ENCODE peak calls at places on chromosomes 13 and 19, in five cellular contexts. L is activated naive CD8-positive, alpha-beta T cell treated with anti-CD3 and anti-CD28 coated beads, Interleukin-2, amount 50 U/mL, for 24 hours; B is astrocyte of the hippocampus; V is foreskin keratinocyte; C is heart left ventricle. K is an unnamed sample.

GRCh38 chr19:39150235-39150634 is 24.6 kb downstream of the PAK4 start:
- DNase-seq in L (no peak), B (no peak), V (no peak), C (no peak), K (no peak)

GRCh38 chr19:38898788-38899446 is 501 bp downstream of the SIRT2 start:
- DNase-seq in L (no peak), B (peak), V (peak), C (no peak), K (peak)

GRCh38 chr19:14479985-14480694 is 5.0 kb upstream of the PTGER1 start:
- DNase-seq in L (peak), B (peak), V (no peak), C (no peak), K (peak)

GRCh38 chr13:107275945-107276614 is 708.1 kb upstream of the ARGLU1 start:
- DNase-seq in L (no peak), B (no peak), V (peak), C (no peak), K (peak)

GRCh38 chr13:51922771-51923480 is 61.2 kb downstream of the CCDC70 start:
- DNase-seq in L (no peak), B (no peak), V (no peak), C (no peak), K (no peak)

GRCh38 chr19:16258440-16258903 is 60.8 kb downstream of the AP1M1 start:
- DNase-seq in L (no peak), B (no peak), V (no peak), C (peak), K (peak)

GRCh38 chr13:24261566-24261965 is 47.8 kb upstream of the C1QTNF9 start:
- DNase-seq in L (no peak), B (no peak), V (no peak), C (no peak), K (no peak)

GRCh38 chr19:24064175-24064574 is 22.8 kb upstream of the ZNF254 start:
- DNase-seq in L (no peak), B (no peak), V (no peak), C (no peak), K (no peak)

GRCh38 chr19:18292810-18293641 is 11.6 kb upstream of the JUND start:
- DNase-seq in L (peak), B (peak), V (no peak), C (peak), K (peak)

GRCh38 chr19:17337675-17338439 is 504 bp downstream of the GTPBP3 start:
- DNase-seq in L (peak), B (no peak), V (no peak), C (no peak), K (no peak)

GRCh38 chr19:39544201-39544903 is 4.4 kb upstream of the EID2 start:
- DNase-seq in L (no peak), B (peak), V (no peak), C (no peak), K (peak)

GRCh38 chr13:24685314-24685713 is 5.1 kb downstream of the ATP12A start:
- DNase-seq in L (no peak), B (no peak), V (no peak), C (no peak), K (no peak)

GRCh38 chr13:42752731-42753130 is 28.7 kb upstream of the FAM216B start:
- DNase-seq in L (no peak), B (no peak), V (no peak), C (no peak), K (peak)

GRCh38 chr19:29171525-29171924 is 41.4 kb downstream of the UQCRFS1 start:
- DNase-seq in L (no peak), B (no peak), V (no peak), C (no peak), K (no peak)

GRCh38 chr19:9700229-9700981 is 25.5 kb upstream of the ZNF562 start:
- DNase-seq in L (no peak), B (no peak), V (no peak), C (no peak), K (no peak)

GRCh38 chr19:7386769-7387168 is 38.0 kb downstream of the ARHGEF18 start:
- DNase-seq in L (no peak), B (no peak), V (no peak), C (no peak), K (no peak)

GRCh38 chr13:51767100-51767499 is 36.9 kb downstream of the DHRS12 start:
- DNase-seq in L (no peak), B (no peak), V (no peak), C (no peak), K (no peak)

GRCh38 chr13:23696610-23697009 is 126.4 kb downstream of the TNFRSF19 start:
- DNase-seq in L (no peak), B (peak), V (no peak), C (no peak), K (no peak)

GRCh38 chr13:111510502-111511218 is 190.2 kb downstream of the TEX29 start:
- DNase-seq in L (no peak), B (no peak), V (no peak), C (no peak), K (no peak)

GRCh38 chr13:96898855-96899254 is 95.4 kb downstream of the OXGR1 start:
- DNase-seq in L (no peak), B (no peak), V (no peak), C (no peak), K (no peak)

K was measured in choroid plexus epithelial cell.